ENCODE peak calls at places on chromosomes 4 and X, in eight cellular contexts. R is hypothalamus; U is stimulated activated CD4-positive, alpha-beta T cell treated with anti-CD3 and anti-CD28 coated beads, TNF-alpha, amount 100 ng/mL, for 4 hours; N is Right ventricle myocardium inferior; E is pancreas; L is IMR-90; F is GM20000; G is prostate gland. Q is an unnamed sample.

GRCh38 chr4:74794341-74794801 is at the start of gene BTC:
- DNase-seq in U (no peak), E (peak), N (peak), R (peak), G (peak), F (no peak), L (no peak), Q (peak)

GRCh38 chrX:84186603-84187358 is 1.2 kb downstream of the RPS6KA6 start:
- DNase-seq in N (no peak), F (no peak), L (peak), G (peak), E (no peak), U (no peak), R (no peak), Q (peak)

GRCh38 chrX:43349363-43349762 is 306.7 kb upstream of the MAOA start:
- DNase-seq in G (peak), F (peak), N (no peak), L (peak), R (no peak), E (no peak), U (no peak), Q (no peak)

GRCh38 chr4:109574443-109574850 is 14.4 kb downstream of the MCUB start:
- DNase-seq in F (no peak), G (no peak), N (no peak), U (no peak), L (no peak), R (no peak), E (no peak), Q (peak)

GRCh38 chr4:79869597-79870336 is 203.3 kb downstream of the ANTXR2 start:
- DNase-seq in G (no peak), L (no peak), U (no peak), F (no peak), R (no peak), N (no peak), E (no peak), Q (no peak)

GRCh38 chr4:30380404-30380998 is 339.7 kb upstream of the PCDH7 start:
- DNase-seq in N (no peak), U (no peak), R (no peak), G (peak), E (no peak), L (peak), F (peak), Q (peak)

GRCh38 chrX:13669246-13669689 is 16.3 kb downstream of the TCEANC start:
- DNase-seq in U (peak), N (no peak), E (peak), R (no peak), L (peak), F (peak), G (peak), Q (peak)

GRCh38 chr4:26466871-26467270 is 23.4 kb downstream of the CCKAR start:
- DNase-seq in R (no peak), N (no peak), U (no peak), L (no peak), F (no peak), E (no peak), G (no peak), Q (no peak)

GRCh38 chr4:48439988-48440387 is 43.2 kb upstream of the SLC10A4 start:
- DNase-seq in U (no peak), E (no peak), R (no peak), G (no peak), N (no peak), L (no peak), F (no peak), Q (no peak)

GRCh38 chr4:53055274-53055673 is 193.2 kb downstream of the RASL11B start:
- DNase-seq in F (no peak), R (no peak), G (no peak), U (no peak), E (no peak), N (no peak), L (peak), Q (no peak)

GRCh38 chr4:108008721-108009120 is 19.0 kb downstream of the HADH start:
- DNase-seq in F (no peak), R (no peak), U (no peak), G (no peak), N (no peak), L (peak), E (no peak), Q (no peak)

GRCh38 chrX:40097492-40098263 is at the start of gene BCOR:
- DNase-seq in E (peak), U (peak), F (peak), R (peak), N (peak), G (peak), L (peak), Q (peak)

GRCh38 chrX:38890326-38890725 is 89.1 kb downstream of the MID1IP1 start:
- DNase-seq in U (no peak), R (no peak), E (no peak), L (no peak), F (no peak), N (no peak), G (no peak), Q (no peak)

GRCh38 chr4:66091801-66092200 is 421.5 kb upstream of the EPHA5 start:
- DNase-seq in N (no peak), E (no peak), G (no peak), U (no peak), F (no peak), L (no peak), R (no peak), Q (no peak)

GRCh38 chrX:57929373-57929772 is 19.1 kb upstream of the ZXDA start:
- DNase-seq in E (no peak), R (no peak), L (peak), F (peak), N (no peak), G (no peak), U (no peak), Q (no peak)